ENCODE peak calls at places on chromosomes 2 and 18, in seven cellular contexts. H, O, F, Z, Y, D and N are unnamed samples.

GRCh38 chr18:13369756-13370510 is 151.4 kb downstream of the LDLRAD4 start:
- DNase-seq in H (no peak), O (peak; percentile 48), F (no peak), Z (no peak), Y (no peak), D (no peak), N (no peak)

GRCh38 chr2:101089942-101090799 is 61.0 kb downstream of the TBC1D8 start:
- DNase-seq in H (no peak), O (no peak), F (no peak), Z (no peak), Y (no peak), D (no peak), N (no peak)

GRCh38 chr18:48098007-48098406 is 167.5 kb upstream of the SMAD2 start:
- DNase-seq in H (no peak), O (no peak), F (no peak), Z (no peak), Y (no peak), D (no peak), N (no peak)

GRCh38 chr2:241983571-241984270 is 114.2 kb downstream of the RTP5 start:
- DNase-seq in H (no peak), O (no peak), F (no peak), Z (no peak), Y (no peak), D (no peak), N (no peak)

GRCh38 chr2:86616502-86616901 is 7.2 kb downstream of the RNF103 start:
- DNase-seq in H (no peak), O (no peak), F (no peak), Z (no peak), Y (no peak), D (no peak), N (no peak)

GRCh38 chr2:88669371-88670214 is 21.9 kb upstream of the RPIA start:
- DNase-seq in H (no peak), O (peak; percentile 45), F (no peak), Z (peak; percentile 77), Y (no peak), D (no peak), N (no peak)

GRCh38 chr2:41990688-41991087 is 57.1 kb upstream of the PKDCC start:
- DNase-seq in H (no peak), O (peak; percentile 78), F (no peak), Z (no peak), Y (no peak), D (no peak), N (no peak)

GRCh38 chr2:54543736-54544396 is 87.7 kb downstream of the SPTBN1 start:
- DNase-seq in H (no peak), O (no peak), F (no peak), Z (no peak), Y (no peak), D (no peak), N (no peak)

GRCh38 chr18:12580630-12581342 is 77.1 kb downstream of the SPIRE1 start:
- DNase-seq in H (no peak), O (no peak), F (no peak), Z (no peak), Y (no peak), D (no peak), N (no peak)

GRCh38 chr2:179410552-179411356 is 146.1 kb upstream of the SESTD1 start:
- DNase-seq in H (no peak), O (peak; percentile 65), F (peak; percentile 11), Z (peak; percentile 89), Y (no peak), D (no peak), N (peak; percentile 30)

GRCh38 chr2:188158337-188159100 is 133.2 kb upstream of the GULP1 start:
- DNase-seq in H (no peak), O (peak; percentile 17), F (no peak), Z (no peak), Y (no peak), D (no peak), N (no peak)

GRCh38 chr2:110105608-110106467 is 9.8 kb downstream of the MALL start:
- DNase-seq in H (no peak), O (peak; percentile 67), F (no peak), Z (no peak), Y (no peak), D (no peak), N (no peak)

GRCh38 chr2:157257312-157258252 is at the start of gene GALNT5:
- DNase-seq in H (no peak), O (peak; percentile 79), F (no peak), Z (peak; percentile 41), Y (no peak), D (no peak), N (no peak)

GRCh38 chr2:70977605-70978205 is 725 bp upstream of the ANKRD53 start:
- DNase-seq in H (no peak), O (peak; percentile 86), F (no peak), Z (peak; percentile 15), Y (no peak), D (no peak), N (no peak)

GRCh38 chr2:238914648-238915015 is 66.7 kb downstream of the TWIST2 start:
- DNase-seq in H (no peak), O (peak; percentile 77), F (no peak), Z (no peak), Y (no peak), D (no peak), N (no peak)

GRCh38 chr2:234488913-234489451 is 7.9 kb downstream of the ARL4C start:
- DNase-seq in H (no peak), O (no peak), F (no peak), Z (no peak), Y (no peak), D (peak; percentile 70), N (no peak)

GRCh38 chr2:79855264-79856006 is 342.6 kb downstream of the CTNNA2 start:
- DNase-seq in H (no peak), O (peak; percentile 16), F (no peak), Z (peak; percentile 74), Y (no peak), D (no peak), N (no peak)

GRCh38 chr18:35695803-35696202 is 114.3 kb downstream of the GALNT1 start:
- DNase-seq in H (no peak), O (no peak), F (no peak), Z (no peak), Y (peak; percentile 68), D (no peak), N (no peak)

GRCh38 chr18:657311-657997 is at the start of gene TYMS:
- DNase-seq in H (peak; percentile 33), O (peak; percentile 52), F (peak; percentile 56), Z (peak; percentile 90), Y (no peak), D (peak; percentile 27), N (peak; percentile 27)

GRCh38 chr2:58521803-58522602 is 280.9 kb upstream of the FANCL start:
- DNase-seq in H (no peak), O (no peak), F (no peak), Z (no peak), Y (no peak), D (no peak), N (no peak)

GRCh38 chr18:60120231-60120630 is 220.4 kb downstream of the PMAIP1 start:
- DNase-seq in H (no peak), O (no peak), F (no peak), Z (no peak), Y (no peak), D (no peak), N (no peak)

GRCh38 chr2:168278424-168278888 is 31.1 kb upstream of the STK39 start:
- DNase-seq in H (no peak), O (peak; percentile 96), F (no peak), Z (no peak), Y (no peak), D (no peak), N (no peak)

GRCh38 chr2:236867441-236868260 is 218.0 kb upstream of the COPS8 start:
- DNase-seq in H (no peak), O (no peak), F (no peak), Z (no peak), Y (no peak), D (no peak), N (no peak)

GRCh38 chr2:71551631-71551915 is 98.2 kb downstream of the DYSF start:
- DNase-seq in H (no peak), O (no peak), F (no peak), Z (no peak), Y (no peak), D (no peak), N (no peak)

GRCh38 chr2:11344956-11345671 is 678 bp upstream of the ROCK2 start:
- DNase-seq in H (peak; percentile 45), O (peak; percentile 50), F (peak; percentile 63), Z (peak; percentile 75), Y (no peak), D (peak; percentile 21), N (no peak)

GRCh38 chr18:8337216-8337615 is 272.0 kb upstream of the RAB12 start:
- DNase-seq in H (no peak), O (peak; percentile 25), F (no peak), Z (no peak), Y (no peak), D (no peak), N (no peak)

GRCh38 chr2:231699006-231699405 is 9.3 kb upstream of the PTMA start:
- DNase-seq in H (no peak), O (no peak), F (no peak), Z (no peak), Y (no peak), D (no peak), N (no peak)

GRCh38 chr2:131143803-131144202 is 38.7 kb downstream of the PLEKHB2 start:
- DNase-seq in H (no peak), O (peak; percentile 27), F (no peak), Z (no peak), Y (no peak), D (no peak), N (no peak)

GRCh38 chr2:241638063-241638660 is 669 bp downstream of the ATG4B start:
- DNase-seq in H (no peak), O (peak; percentile 7), F (no peak), Z (no peak), Y (no peak), D (no peak), N (no peak)

GRCh38 chr2:168323456-168324058 is 76.2 kb upstream of the STK39 start:
- DNase-seq in H (no peak), O (no peak), F (no peak), Z (peak; percentile 51), Y (no peak), D (no peak), N (no peak)

GRCh38 chr18:22542400-22542835 is 124.7 kb upstream of the CTAGE1 start:
- DNase-seq in H (no peak), O (peak; percentile 74), F (no peak), Z (no peak), Y (no peak), D (no peak), N (no peak)

GRCh38 chr18:76953186-76953982 is 131.0 kb downstream of the ZNF236 start:
- DNase-seq in H (no peak), O (peak; percentile 33), F (no peak), Z (no peak), Y (peak; percentile 18), D (no peak), N (no peak)

GRCh38 chr2:157897106-157897971 is 21.2 kb upstream of the ACVR1 start:
- DNase-seq in H (no peak), O (no peak), F (no peak), Z (no peak), Y (no peak), D (peak; percentile 9), N (no peak)

GRCh38 chr2:39736593-39736992 is 42.5 kb downstream of the THUMPD2 start:
- DNase-seq in H (no peak), O (peak; percentile 94), F (no peak), Z (no peak), Y (no peak), D (no peak), N (no peak)

GRCh38 chr18:36283448-36283847 is 14.1 kb upstream of the FHOD3 start:
- DNase-seq in H (no peak), O (no peak), F (no peak), Z (no peak), Y (no peak), D (no peak), N (no peak)

GRCh38 chr2:130808482-130809268 is 28.0 kb upstream of the ARHGEF4 start:
- DNase-seq in H (no peak), O (no peak), F (no peak), Z (no peak), Y (no peak), D (no peak), N (no peak)